ENCODE peak calls at places on chromosome 12, in eight cellular contexts. Y, P, H, U, G, I, J and W are unnamed samples. For H3K9me3 and H3K4me1, the result is how much of the 10 kb centered on the place peaks cover.

GRCh38 chr12:130911933-130912332 is 40.1 kb downstream of the RAN start:
- DNase-seq in Y (no peak), P (no peak), H (no peak), U (no peak), G (no peak), I (no peak), J (no peak), W (no peak)

GRCh38 chr12:119393685-119394084 is 59.2 kb downstream of the CCDC60 start:
- DNase-seq in Y (no peak), P (no peak), H (no peak), U (no peak), G (no peak), I (no peak), J (no peak), W (no peak)

GRCh38 chr12:24608108-24608507 is 340.8 kb downstream of the BCAT1 start:
- DNase-seq in Y (no peak), P (no peak), H (no peak), U (no peak), G (no peak), I (no peak), J (no peak), W (no peak)

GRCh38 chr12:38507839-38508238 is 191.3 kb downstream of the ALG10B start:
- DNase-seq in Y (peak), P (no peak), H (no peak), U (no peak), G (no peak), I (no peak), J (no peak), W (no peak)

GRCh38 chr12:132602578-132603239 is 7.7 kb downstream of the LRCOL1 start:
- DNase-seq in Y (no peak), P (peak), H (no peak), U (no peak), G (no peak), I (no peak), J (peak), W (no peak)

GRCh38 chr12:65170245-65170881 is 980 bp downstream of the LEMD3 start:
- DNase-seq in Y (peak), P (peak), H (peak), U (peak), G (peak), I (peak), J (peak), W (peak)

GRCh38 chr12:42944516-42944915 is 355.0 kb upstream of the PRICKLE1 start:
- DNase-seq in Y (peak), P (no peak), H (no peak), U (no peak), G (no peak), I (no peak), J (no peak), W (no peak)

GRCh38 chr12:75842119-75842518 is 189.5 kb downstream of the PHLDA1 start:
- DNase-seq in Y (no peak), P (no peak), H (no peak), U (no peak), G (no peak), I (no peak), J (no peak), W (no peak)

GRCh38 chr12:63821781-63822251 is 22.7 kb upstream of the SRGAP1 start:
- DNase-seq in Y (peak), P (peak), H (no peak), U (peak), G (peak), I (no peak), J (peak), W (no peak)

GRCh38 chr12:125098676-125099406 is 33.6 kb downstream of the AACS start:
- DNase-seq in Y (no peak), P (no peak), H (no peak), U (no peak), G (no peak), I (no peak), J (no peak), W (no peak)

GRCh38 chr12:48861111-48861510 is 4.6 kb downstream of the RND1 start:
- DNase-seq in Y (peak), P (no peak), H (no peak), U (no peak), G (no peak), I (no peak), J (no peak), W (no peak)

GRCh38 chr12:125180144-125180543 is 114.9 kb downstream of the AACS start:
- DNase-seq in Y (no peak), P (no peak), H (no peak), U (no peak), G (no peak), I (no peak), J (no peak), W (no peak)

GRCh38 chr12:503111-503761 is 43.5 kb downstream of the B4GALNT3 start:
- DNase-seq in Y (peak), P (peak), H (no peak), U (peak), G (no peak), I (no peak), J (peak), W (no peak)

GRCh38 chr12:55996715-55997534 is at the start of gene SUOX:
- DNase-seq in Y (peak), P (peak), H (peak), U (peak), G (peak), I (peak), J (peak), W (peak)

GRCh38 chr12:120367252-120367923 is 1.6 kb downstream of the MSI1 start:
- DNase-seq in Y (no peak), P (no peak), H (no peak), U (peak), G (no peak), I (no peak), J (no peak), W (no peak)

GRCh38 chr12:95200128-95200973 is 16.9 kb downstream of the FGD6 start:
- DNase-seq in Y (peak), P (no peak), H (no peak), U (no peak), G (no peak), I (no peak), J (no peak), W (no peak)

GRCh38 chr12:92080390-92081285 is 65.0 kb downstream of the BTG1 start:
- DNase-seq in Y (peak), P (no peak), H (no peak), U (no peak), G (no peak), I (no peak), J (no peak), W (no peak)

GRCh38 chr12:120599672-120600537 is 18.7 kb upstream of the POP5 start:
- DNase-seq in Y (no peak), P (no peak), H (no peak), U (peak), G (no peak), I (no peak), J (no peak), W (no peak)

GRCh38 chr12:34207858-34208257 is 185.6 kb downstream of the ALG10 start:
- DNase-seq in Y (no peak), P (no peak), H (no peak), U (no peak), G (no peak), I (no peak), J (no peak), W (no peak)

GRCh38 chr12:42732908-42733411 is 143.4 kb upstream of the PRICKLE1 start:
- DNase-seq in Y (peak), P (no peak), H (no peak), U (no peak), G (no peak), I (no peak), J (no peak), W (no peak)

GRCh38 chr12:119631930-119632678 is 35.8 kb upstream of the PRKAB1 start:
- DNase-seq in Y (peak), P (no peak), H (peak), U (no peak), G (no peak), I (no peak), J (no peak), W (no peak)

GRCh38 chr12:117742721-117743120 is 226.1 kb downstream of the KSR2 start:
- DNase-seq in Y (no peak), P (no peak), H (no peak), U (no peak), G (no peak), I (no peak), J (no peak), W (no peak)

GRCh38 chr12:6347367-6348338 is 5.8 kb upstream of the TNFRSF1A start:
- DNase-seq in Y (no peak), P (peak), H (no peak), U (peak), G (peak), I (peak), J (no peak), W (peak)

GRCh38 chr12:96500686-96501085 is 11.3 kb downstream of the CFAP54 start:
- DNase-seq in Y (no peak), P (no peak), H (no peak), U (no peak), G (no peak), I (no peak), J (no peak), W (no peak)

GRCh38 chr12:23093488-23093887 is 468.5 kb downstream of the ETNK1 start:
- DNase-seq in Y (peak), P (no peak), H (no peak), U (no peak), G (no peak), I (no peak), J (no peak), W (no peak)

GRCh38 chr12:65122661-65123060 is 1.6 kb upstream of the WIF1 start:
- DNase-seq in Y (no peak), P (no peak), H (no peak), U (no peak), G (no peak), I (no peak), J (no peak), W (no peak)

GRCh38 chr12:101859664-101860607 is 17.4 kb upstream of the DRAM1 start:
- DNase-seq in Y (peak), P (no peak), H (no peak), U (peak), G (no peak), I (no peak), J (no peak), W (no peak)

GRCh38 chr12:115354007-115354452 is 670.1 kb upstream of the TBX3 start:
- DNase-seq in Y (peak), P (no peak), H (peak), U (peak), G (peak), I (peak), J (no peak), W (peak)

GRCh38 chr12:6699259-6699988 is 1.2 kb downstream of the PIANP start:
- DNase-seq in Y (no peak), P (no peak), H (no peak), U (peak), G (no peak), I (no peak), J (no peak), W (no peak)

GRCh38 chr12:64824500-64825142 is at the start of gene TBC1D30:
- DNase-seq in Y (no peak), P (peak), H (no peak), U (peak), G (peak), I (no peak), J (peak), W (no peak)

GRCh38 chr12:53917126-53917525 is 21.5 kb upstream of the HOXC13 start:
- DNase-seq in Y (no peak), P (no peak), H (no peak), U (no peak), G (no peak), I (no peak), J (no peak), W (no peak)
- H3K9me3 ChIP-seq in Y (under half), P (under half), H (under half), U (under half), G (under half), I (under half), J (under half), W (under half)

GRCh38 chr12:98644712-98645571 is at the start of the genes APAF1 and IKBIP:
- DNase-seq in Y (peak), P (peak), H (peak), U (peak), G (peak), I (peak), J (peak), W (peak)
- TF ChIP-seq CTCF in Y (no peak), P (no peak), H (peak), U (no peak), G (no peak), I (no peak), J (no peak), W (no peak)

GRCh38 chr12:110577717-110578521 is 5.2 kb downstream of the PPTC7 start:
- DNase-seq in Y (peak), P (no peak), H (no peak), U (peak), G (no peak), I (no peak), J (no peak), W (no peak)

GRCh38 chr12:110578522-110579238 is 4.4 kb downstream of the PPTC7 start:
- DNase-seq in Y (no peak), P (no peak), H (no peak), U (no peak), G (no peak), I (no peak), J (no peak), W (no peak)

GRCh38 chr12:110574044-110574443 is 9.1 kb downstream of the PPTC7 start:
- DNase-seq in Y (no peak), P (no peak), H (no peak), U (no peak), G (no peak), I (no peak), J (no peak), W (no peak)

GRCh38 chr12:110576504-110576903 is 6.6 kb downstream of the PPTC7 start:
- DNase-seq in Y (no peak), P (no peak), H (no peak), U (no peak), G (no peak), I (no peak), J (no peak), W (no peak)

GRCh38 chr12:110575326-110575725 is 7.8 kb downstream of the PPTC7 start:
- DNase-seq in Y (no peak), P (no peak), H (peak), U (no peak), G (no peak), I (no peak), J (no peak), W (no peak)
- H3K4me1 ChIP-seq in Y (under half), P (under half), H (half or more), U (under half), G (half or more), I (half or more), J (half or more), W (under half)

DNA sequence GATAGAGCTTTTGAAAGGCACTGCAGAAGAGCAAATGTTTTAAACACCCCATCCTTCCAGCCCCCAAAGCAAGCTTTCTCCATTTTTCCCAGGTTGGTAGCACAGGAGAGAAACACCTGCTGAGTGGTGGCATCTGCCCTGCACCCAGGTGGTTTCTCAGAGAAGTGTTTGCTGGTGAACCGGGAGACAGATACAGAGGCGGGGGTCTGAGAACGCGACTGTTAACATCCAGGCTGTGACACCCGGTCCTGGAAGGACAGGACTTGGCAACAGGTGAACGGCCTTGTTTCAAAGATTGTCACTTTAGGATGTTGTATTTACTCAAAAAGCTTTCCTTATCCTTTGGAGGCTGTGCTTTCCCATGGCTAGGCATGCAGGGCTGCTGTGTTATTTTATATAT is 18.5 kb downstream of the MMAB start:
- DNase-seq in Y (no peak), P (no peak), H (no peak), U (peak), G (no peak), I (no peak), J (peak), W (no peak)
- H3K9me3 ChIP-seq in Y (under half), P (under half), H (under half), U (under half), G (under half), I (under half), J (under half), W (under half)

GRCh38 chr12:28611115-28611435 is 420.8 kb downstream of the CCDC91 start:
- DNase-seq in Y (peak), P (no peak), H (no peak), U (no peak), G (no peak), I (no peak), J (no peak), W (no peak)
- TF ChIP-seq CTCF in Y (no peak), P (no peak), H (no peak), U (no peak), G (no peak), I (no peak), J (no peak), W (no peak)

DNA sequence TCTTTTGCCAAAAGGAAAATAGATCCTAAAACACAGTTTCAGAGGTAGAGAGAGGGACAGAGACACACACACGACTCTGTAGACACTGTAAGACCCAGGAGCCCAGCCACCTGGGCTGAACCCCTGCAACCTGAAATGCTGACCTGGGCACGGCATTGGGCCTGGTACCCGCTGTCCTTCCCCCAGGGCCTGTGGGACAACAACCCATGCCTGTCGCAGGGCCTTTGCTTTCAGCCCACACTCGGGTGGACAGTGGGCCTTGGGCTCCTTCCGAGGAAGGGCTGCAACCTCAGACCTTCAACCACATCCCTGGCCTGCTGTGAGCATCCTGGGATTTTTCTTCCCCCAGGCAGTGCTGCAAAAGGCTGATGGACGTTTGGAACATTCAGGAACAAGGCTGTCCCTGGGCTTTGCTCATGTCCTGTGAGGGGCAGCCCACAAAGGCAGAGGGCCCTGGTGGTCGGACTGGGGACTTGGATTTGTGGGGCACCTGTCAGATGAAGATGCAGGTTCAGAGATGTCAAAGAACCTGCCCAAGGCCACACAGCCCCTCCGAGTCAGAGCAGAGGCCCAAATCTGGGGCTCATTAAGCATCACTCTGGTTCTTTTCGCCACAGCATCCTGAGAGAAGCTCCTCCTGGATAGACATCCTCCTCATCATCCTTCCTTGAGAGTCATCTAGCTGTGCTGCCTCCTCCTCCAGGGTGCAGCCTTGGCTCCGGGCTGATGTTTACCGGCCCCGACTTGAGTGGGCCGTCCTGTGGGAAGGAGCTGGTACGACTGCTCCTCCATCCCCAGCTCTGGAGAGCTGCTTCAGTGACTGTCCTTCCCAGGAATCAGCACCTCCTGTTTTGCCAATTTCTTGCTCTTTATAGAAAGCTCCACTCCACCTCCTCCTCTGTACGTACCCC is 32.7 kb downstream of the CCDC92 start:
- DNase-seq in Y (no peak), P (no peak), H (no peak), U (no peak), G (no peak), I (no peak), J (no peak), W (no peak)
- H3K4me1 ChIP-seq in Y (under half), P (under half), H (under half), U (under half), G (under half), I (under half), J (under half), W (under half)